ENCODE peak calls at places on chromosomes 16 and 17, in four cellular contexts. H, N, P and W are unnamed samples.
A peak's percentile ranks its signal among the peaks of the same experiment; 100 is the strongest.

GRCh38 chr17:43367588-43368242 is 31.1 kb upstream of the ARL4D start:
- DNase-seq in H (peak; percentile 90), N (no peak), P (no peak), W (peak; percentile 77)

GRCh38 chr16:8752706-8753105 is 44.7 kb downstream of the TMEM186 start:
- DNase-seq in H (no peak), N (no peak), P (no peak), W (no peak)

GRCh38 chr16:3458278-3458851 is 14.9 kb downstream of the NAA60 start:
- DNase-seq in H (no peak), N (peak; percentile 64), P (no peak), W (no peak)

GRCh38 chr17:6430769-6431168 is 4.2 kb downstream of the AIPL1 start:
- DNase-seq in H (no peak), N (no peak), P (no peak), W (no peak)

GRCh38 chr16:27742333-27742732 is 192.4 kb downstream of the KATNIP start:
- DNase-seq in H (peak; percentile 10), N (no peak), P (no peak), W (no peak)

GRCh38 chr16:57976331-57976796 is 5.4 kb upstream of the CNGB1 start:
- DNase-seq in H (peak; percentile 46), N (no peak), P (no peak), W (no peak)

GRCh38 chr17:164536-165235 is 16.8 kb downstream of the DOC2B start:
- DNase-seq in H (peak; percentile 42), N (peak; percentile 78), P (no peak), W (peak; percentile 3)

GRCh38 chr16:27901956-27902355 is 161.6 kb downstream of the GSG1L start:
- DNase-seq in H (no peak), N (no peak), P (no peak), W (no peak)

GRCh38 chr17:81822312-81822637 is 10.8 kb downstream of the MCRIP1 start:
- DNase-seq in H (no peak), N (no peak), P (no peak), W (no peak)

GRCh38 chr17:49063652-49064051 is 66.5 kb downstream of the IGF2BP1 start:
- DNase-seq in H (no peak), N (no peak), P (no peak), W (no peak)

GRCh38 chr17:78658281-78658785 is 81.1 kb upstream of the DNAH17 start:
- DNase-seq in H (no peak), N (no peak), P (no peak), W (no peak)

GRCh38 chr17:64420143-64420670 is 28.7 kb upstream of the MILR1 start:
- DNase-seq in H (peak; percentile 87), N (no peak), P (no peak), W (peak; percentile 53)

GRCh38 chr17:56038136-56038535 is 115.1 kb upstream of the ANKFN1 start:
- DNase-seq in H (no peak), N (no peak), P (no peak), W (no peak)

GRCh38 chr17:58630883-58631522 is 60.8 kb downstream of the TEX14 start:
- DNase-seq in H (no peak), N (peak; percentile 39), P (no peak), W (no peak)

GRCh38 chr17:76612977-76613851 is 27.6 kb upstream of the ST6GALNAC2 start:
- DNase-seq in H (peak; percentile 94), N (no peak), P (no peak), W (no peak)

GRCh38 chr16:87186876-87187533 is 130.2 kb downstream of the C16orf95 start:
- DNase-seq in H (no peak), N (no peak), P (no peak), W (no peak)

GRCh38 chr16:14069818-14070217 is 1.3 kb upstream of the MRTFB start:
- DNase-seq in H (no peak), N (no peak), P (no peak), W (peak; percentile 23)

GRCh38 chr17:27322026-27322425 is 28.1 kb downstream of the WSB1 start:
- DNase-seq in H (no peak), N (no peak), P (no peak), W (no peak)

GRCh38 chr16:9123871-9124270 is 32.4 kb downstream of the HAPSTR1 start:
- DNase-seq in H (peak; percentile 67), N (no peak), P (peak; percentile 71), W (peak; percentile 43)

GRCh38 chr17:37493249-37494027 is 3.7 kb downstream of the DUSP14 start:
- DNase-seq in H (no peak), N (no peak), P (no peak), W (no peak)

GRCh38 chr17:77510133-77510796 is 369.5 kb downstream of the SEC14L1 start:
- DNase-seq in H (no peak), N (peak; percentile 18), P (no peak), W (no peak)

GRCh38 chr17:69733171-69734014 is 318.9 kb downstream of the MAP2K6 start:
- DNase-seq in H (peak; percentile 93), N (no peak), P (peak; percentile 26), W (peak; percentile 52)

GRCh38 chr17:30113213-30113612 is 3.4 kb upstream of the NSRP1 start:
- DNase-seq in H (peak; percentile 63), N (no peak), P (no peak), W (peak; percentile 32)

GRCh38 chr16:72979974-72980373 is 68.0 kb downstream of the ZFHX3 start:
- DNase-seq in H (no peak), N (no peak), P (no peak), W (no peak)

GRCh38 chr16:12113581-12114375 is 137.2 kb downstream of the SNX29 start:
- DNase-seq in H (no peak), N (peak; percentile 3), P (no peak), W (no peak)

GRCh38 chr16:88978608-88979346 is 1.8 kb upstream of the CBFA2T3 start:
- DNase-seq in H (no peak), N (no peak), P (no peak), W (no peak)

GRCh38 chr16:76265434-76266045 is 11.7 kb upstream of the CNTNAP4 start:
- DNase-seq in H (peak; percentile 52), N (no peak), P (no peak), W (no peak)

GRCh38 chr17:77531641-77532040 is 390.9 kb downstream of the SEC14L1 start:
- DNase-seq in H (no peak), N (no peak), P (no peak), W (no peak)

GRCh38 chr16:11534262-11534661 is 52.5 kb downstream of the LITAF start:
- DNase-seq in H (peak; percentile 92), N (no peak), P (no peak), W (no peak)

GRCh38 chr16:66065869-66066403 is 300.6 kb upstream of the CDH5 start:
- DNase-seq in H (no peak), N (no peak), P (no peak), W (no peak)

GRCh38 chr16:85625485-85626117 is 12.5 kb downstream of the GSE1 start:
- DNase-seq in H (no peak), N (no peak), P (no peak), W (no peak)

GRCh38 chr17:66775881-66776400 is 59.0 kb upstream of the CACNG5 start:
- DNase-seq in H (no peak), N (no peak), P (no peak), W (no peak)

GRCh38 chr17:69142473-69142802 is 743 bp upstream of the ABCA6 start:
- DNase-seq in H (peak; percentile 70), N (no peak), P (no peak), W (no peak)

GRCh38 chr17:73343168-73343634 is 31.4 kb upstream of the CDC42EP4 start:
- DNase-seq in H (no peak), N (peak; percentile 86), P (peak; percentile 79), W (no peak)

GRCh38 chr16:563072-563644 is 3.0 kb downstream of the PRR35 start:
- DNase-seq in H (no peak), N (no peak), P (no peak), W (no peak)

GRCh38 chr17:56159764-56160394 is 6.6 kb downstream of the ANKFN1 start:
- DNase-seq in H (no peak), N (no peak), P (no peak), W (no peak)

GRCh38 chr16:11506816-11507305 is 79.9 kb downstream of the LITAF start:
- DNase-seq in H (no peak), N (no peak), P (no peak), W (no peak)